ENCODE peak calls at places on chromosomes 6 and 20, in five cellular contexts. J, H, M, O and A are unnamed samples. For H3K4me1, the result is how much of the 10 kb centered on the place peaks cover.

GRCh38 chr6:112216699-112217551 is 37.4 kb downstream of the LAMA4 start:
- DNase-seq in J (no peak), H (no peak), M (no peak), O (no peak), A (no peak)

GRCh38 chr6:1442929-1443328 is 53.6 kb downstream of the FOXF2 start:
- DNase-seq in J (no peak), H (no peak), M (no peak), O (no peak), A (no peak)

GRCh38 chr6:21997414-21998037 is 299.3 kb downstream of the PRL start:
- DNase-seq in J (no peak), H (no peak), M (no peak), O (no peak), A (no peak)

GRCh38 chr6:10740061-10740460 is 7.5 kb upstream of the TMEM14B start:
- DNase-seq in J (no peak), H (no peak), M (no peak), O (no peak), A (no peak)

GRCh38 chr6:70412797-70413113 is 553 bp upstream of the FAM135A start:
- DNase-seq in J (peak), H (no peak), M (peak), O (no peak), A (no peak)

GRCh38 chr20:24481188-24481587 is 11.8 kb downstream of the SYNDIG1 start:
- DNase-seq in J (no peak), H (no peak), M (no peak), O (no peak), A (no peak)

GRCh38 chr6:23533954-23534725 is 591.9 kb upstream of the NRSN1 start:
- DNase-seq in J (no peak), H (no peak), M (no peak), O (no peak), A (no peak)

GRCh38 chr6:67558985-67559384 is 1076.1 kb upstream of the ADGRB3 start:
- DNase-seq in J (no peak), H (no peak), M (no peak), O (no peak), A (no peak)

GRCh38 chr6:83057705-83058321 is 7.8 kb downstream of the UBE3D start:
- DNase-seq in J (peak), H (no peak), M (no peak), O (no peak), A (no peak)

GRCh38 chr6:1767481-1768246 is 157.9 kb downstream of the FOXC1 start:
- DNase-seq in J (no peak), H (no peak), M (peak), O (peak), A (no peak)

GRCh38 chr20:3209946-3210317 is 634 bp downstream of the ITPA start:
- DNase-seq in J (no peak), H (no peak), M (no peak), O (no peak), A (no peak)

GRCh38 chr20:14507711-14508110 is 170.3 kb upstream of the FLRT3 start:
- DNase-seq in J (no peak), H (no peak), M (no peak), O (no peak), A (no peak)

GRCh38 chr20:31908016-31908415 is 37.6 kb downstream of the TTLL9 start:
- DNase-seq in J (no peak), H (no peak), M (no peak), O (no peak), A (no peak)

GRCh38 chr6:144349690-144350132 is 64.6 kb downstream of the UTRN start:
- DNase-seq in J (no peak), H (no peak), M (no peak), O (no peak), A (no peak)

GRCh38 chr6:117498159-117498558 is 15.7 kb downstream of the DCBLD1 start:
- DNase-seq in J (no peak), H (no peak), M (no peak), O (no peak), A (no peak)

GRCh38 chr20:11569163-11569562 is 348.5 kb upstream of the BTBD3 start:
- DNase-seq in J (peak), H (no peak), M (no peak), O (peak), A (no peak)
- H3K4me1 ChIP-seq in J (under half), H (under half), M (under half), O (under half), A (under half)

GRCh38 chr6:116398366-116399005 is 27.7 kb downstream of the DSE start:
- DNase-seq in J (no peak), H (no peak), M (no peak), O (no peak), A (no peak)

GRCh38 chr6:116397960-116398359 is 27.2 kb downstream of the DSE start:
- DNase-seq in J (no peak), H (no peak), M (no peak), O (no peak), A (no peak)

GRCh38 chr6:116402108-116402507 is 31.4 kb downstream of the DSE start:
- DNase-seq in J (no peak), H (no peak), M (no peak), O (no peak), A (no peak)

GRCh38 chr6:116399287-116399686 is 28.5 kb downstream of the DSE start:
- DNase-seq in J (no peak), H (no peak), M (no peak), O (no peak), A (no peak)

GRCh38 chr6:116400376-116400775 is 29.6 kb downstream of the DSE start:
- DNase-seq in J (no peak), H (no peak), M (no peak), O (no peak), A (no peak)
- H3K4me1 ChIP-seq in J (under half), H (under half), M (under half), O (under half), A (under half)

GRCh38 chr6:17907467-17908229 is 79.8 kb downstream of the KIF13A start:
- DNase-seq in J (no peak), H (peak), M (peak), O (no peak), A (peak)
- H3K4me1 ChIP-seq in J (under half), H (under half), M (under half), O (under half), A (half or more)

DNA sequence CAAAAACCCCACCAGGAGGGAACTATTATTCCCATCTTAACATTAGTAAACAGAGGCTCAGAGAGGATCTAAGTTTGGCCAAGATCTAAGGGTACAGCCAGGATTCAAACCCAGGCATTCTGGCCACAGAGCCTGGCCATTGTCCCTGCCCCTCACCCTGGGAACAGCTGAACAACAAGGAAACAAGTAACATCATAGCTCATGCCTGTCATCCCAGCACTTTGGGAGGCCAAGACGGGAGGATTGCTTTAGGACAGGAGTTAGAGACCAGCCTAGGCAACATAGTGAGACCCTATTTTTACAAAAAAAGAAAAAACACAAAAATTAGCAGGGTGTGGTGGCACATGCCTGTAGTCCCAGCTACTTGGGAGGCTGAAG is 27.6 kb downstream of the TOX2 start:
- DNase-seq in J (no peak), H (no peak), M (no peak), O (no peak), A (no peak)
- H3K4me1 ChIP-seq in J (under half), H (under half), M (under half), O (under half), A (half or more)

GRCh38 chr20:43909211-43909610 is 5.4 kb upstream of the TOX2 start:
- DNase-seq in J (no peak), H (no peak), M (no peak), O (no peak), A (no peak)

GRCh38 chr20:43910564-43910963 is 4.1 kb upstream of the TOX2 start:
- DNase-seq in J (no peak), H (no peak), M (no peak), O (no peak), A (no peak)

GRCh38 chr20:43906505-43907034 is 8.1 kb upstream of the TOX2 start:
- DNase-seq in J (no peak), H (no peak), M (no peak), O (no peak), A (no peak)

GRCh38 chr20:43911066-43911465 is 3.6 kb upstream of the TOX2 start:
- DNase-seq in J (peak), H (no peak), M (no peak), O (no peak), A (no peak)

GRCh38 chr20:43909720-43910119 is 4.9 kb upstream of the TOX2 start:
- DNase-seq in J (no peak), H (no peak), M (no peak), O (no peak), A (no peak)
- H3K4me1 ChIP-seq in J (under half), H (under half), M (under half), O (under half), A (under half)

DNA sequence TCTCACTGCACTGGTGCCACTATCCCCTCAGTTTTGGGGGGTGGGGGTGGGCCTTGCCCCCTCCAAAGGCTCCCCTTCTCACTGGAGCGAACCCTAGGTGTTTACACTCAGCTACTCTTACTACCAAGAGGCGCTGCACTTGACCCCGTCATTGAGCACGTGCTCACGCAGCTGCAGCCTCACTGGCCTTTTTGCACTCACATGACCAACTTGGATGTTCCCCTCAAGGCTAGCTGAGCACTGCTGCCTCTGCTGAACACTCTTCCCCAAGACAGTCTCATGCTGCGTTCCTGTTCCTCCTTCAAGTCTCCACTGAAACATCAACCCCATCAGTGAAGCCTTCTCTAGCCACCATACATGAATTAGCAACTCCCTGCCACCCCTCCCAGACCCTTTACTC is 4.1 kb downstream of the SOD2 start:
- DNase-seq in J (no peak), H (no peak), M (no peak), O (no peak), A (no peak)
- H3K4me1 ChIP-seq in J (under half), H (under half), M (under half), O (under half), A (under half)